ENCODE peak calls at places on chromosomes 2 and 18, in six cellular contexts. W is IMR-90, X is H9, G is H1, B is mesenchymal stem cell, U is trophoblast cell. F is an unnamed sample.

GRCh38 chr18:44945847-44946490 is 265.3 kb downstream of the SETBP1 start:
- DNase-seq in W (no peak), X (peak; percentile 29), G (no peak), B (no peak), U (no peak), F (peak; percentile 62)

GRCh38 chr18:76145968-76146367 is 349.1 kb downstream of the ZNF516 start:
- DNase-seq in W (no peak), X (no peak), G (no peak), B (no peak), U (no peak), F (no peak)

GRCh38 chr18:49846718-49847470 is 33.6 kb upstream of the ACAA2 start:
- DNase-seq in W (no peak), X (no peak), G (no peak), B (no peak), U (no peak), F (no peak)

GRCh38 chr2:169116307-169116706 is 46.9 kb downstream of the DHRS9 start:
- DNase-seq in W (no peak), X (no peak), G (no peak), B (no peak), U (no peak), F (no peak)

GRCh38 chr2:241925821-241926441 is 56.4 kb downstream of the RTP5 start:
- DNase-seq in W (no peak), X (peak; percentile 19), G (no peak), B (no peak), U (no peak), F (no peak)

GRCh38 chr2:72367530-72368225 is 220.0 kb upstream of the CYP26B1 start:
- DNase-seq in W (peak; percentile 90), X (peak; percentile 52), G (no peak), B (peak; percentile 92), U (peak; percentile 93), F (no peak)

GRCh38 chr2:16325613-16326510 is 339.8 kb downstream of the CYRIA start:
- DNase-seq in W (no peak), X (no peak), G (no peak), B (no peak), U (no peak), F (no peak)

GRCh38 chr2:1601471-1602358 is 142.6 kb downstream of the PXDN start:
- DNase-seq in W (no peak), X (no peak), G (no peak), B (peak; percentile 53), U (no peak), F (no peak)

GRCh38 chr2:37635359-37636208 is 35.9 kb downstream of the CDC42EP3 start:
- DNase-seq in W (peak; percentile 82), X (no peak), G (no peak), B (peak; percentile 96), U (no peak), F (no peak)

DNA sequence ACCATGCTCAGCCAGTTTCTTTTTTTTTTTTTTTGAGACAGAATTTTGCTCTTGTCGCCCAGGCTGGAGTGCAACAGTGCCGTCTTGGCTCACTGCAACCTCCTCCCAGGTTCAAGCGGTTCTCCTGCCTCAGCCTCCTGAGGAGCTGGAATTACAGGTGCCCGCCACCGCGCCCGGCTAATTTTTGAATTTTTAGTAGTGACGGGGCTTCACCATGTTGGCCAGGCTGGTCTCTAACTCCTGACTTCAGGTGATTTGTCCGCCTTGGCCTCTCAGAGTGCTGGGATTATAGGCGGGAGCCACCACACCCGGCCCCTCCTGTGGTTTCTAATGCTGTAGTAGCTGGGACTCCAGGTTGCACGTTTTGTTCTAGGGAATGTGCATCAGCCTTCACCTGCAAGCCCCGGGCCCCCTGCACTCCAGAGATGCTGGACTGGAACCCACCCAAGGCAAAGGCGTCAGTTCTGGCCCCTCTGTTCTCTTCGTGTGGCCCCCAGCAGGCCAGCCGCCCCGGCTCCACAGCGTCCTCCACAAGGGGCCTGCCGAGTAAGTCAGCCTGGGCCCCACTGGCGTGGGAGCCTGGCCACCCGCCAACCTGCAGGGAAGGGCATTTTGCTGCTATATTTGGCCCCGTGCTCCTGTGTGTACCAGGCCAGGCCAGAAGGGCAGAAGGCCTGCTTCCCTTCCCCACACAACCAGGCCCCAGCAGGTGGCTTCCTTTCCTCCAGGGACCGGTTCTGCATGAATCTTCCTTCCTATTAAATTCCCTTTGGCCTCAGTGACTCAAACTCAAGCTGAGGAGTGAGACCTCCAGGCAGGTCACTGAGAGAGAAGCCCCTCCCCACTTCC is 25.7 kb upstream of the B3GNT7 start:
- DNase-seq in W (no peak), X (no peak), G (no peak), B (no peak), U (no peak), F (no peak)
- H2AK5ac ChIP-seq in W (no peak overlapping the region), X (no peak overlapping the region), G (peak overlapping the region; percentile 14), B (no peak overlapping the region), U (peak overlapping the region; percentile 14), F (peak overlapping the region; percentile 89)

DNA sequence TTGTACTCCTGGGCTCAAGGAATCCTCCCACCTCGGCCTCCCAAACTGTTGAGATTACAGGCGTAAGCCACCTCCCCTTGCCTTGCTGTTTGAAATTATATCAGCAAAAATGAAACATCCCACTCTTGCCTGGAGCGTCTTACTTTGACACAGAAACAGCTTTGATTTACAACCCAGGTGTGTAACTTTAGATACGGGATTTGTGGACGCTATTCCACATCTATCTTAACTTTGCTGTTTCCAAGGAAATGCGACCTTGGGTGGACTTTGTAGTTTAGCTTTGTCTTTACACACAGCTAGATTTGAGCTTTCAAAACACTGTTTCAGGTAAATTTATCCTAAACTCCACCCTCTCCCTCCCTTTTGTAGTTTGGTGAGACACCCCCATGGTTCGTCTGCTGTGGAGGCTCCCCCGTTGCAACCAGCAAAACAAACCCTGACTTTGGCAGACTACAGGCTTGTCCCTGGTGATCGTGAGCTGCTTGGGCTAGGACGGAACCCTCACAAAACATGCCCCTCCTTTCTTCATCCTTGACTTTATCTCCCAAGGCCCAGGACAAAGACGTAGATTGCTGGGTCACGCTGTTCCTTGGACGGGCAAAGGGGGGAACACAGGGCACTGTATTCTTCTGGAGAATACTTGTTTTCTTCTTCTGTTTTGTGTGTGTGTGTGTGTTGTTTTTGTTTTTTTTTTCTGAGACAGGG is 5.5 kb upstream of the MSH6 start:
- DNase-seq in W (no peak), X (no peak), G (no peak), B (no peak), U (no peak), F (no peak)
- H3K14ac ChIP-seq in W (no peak overlapping the region), X (no peak overlapping the region), G (no peak overlapping the region), B (no peak overlapping the region), U (no peak overlapping the region), F (no peak overlapping the region)

DNA sequence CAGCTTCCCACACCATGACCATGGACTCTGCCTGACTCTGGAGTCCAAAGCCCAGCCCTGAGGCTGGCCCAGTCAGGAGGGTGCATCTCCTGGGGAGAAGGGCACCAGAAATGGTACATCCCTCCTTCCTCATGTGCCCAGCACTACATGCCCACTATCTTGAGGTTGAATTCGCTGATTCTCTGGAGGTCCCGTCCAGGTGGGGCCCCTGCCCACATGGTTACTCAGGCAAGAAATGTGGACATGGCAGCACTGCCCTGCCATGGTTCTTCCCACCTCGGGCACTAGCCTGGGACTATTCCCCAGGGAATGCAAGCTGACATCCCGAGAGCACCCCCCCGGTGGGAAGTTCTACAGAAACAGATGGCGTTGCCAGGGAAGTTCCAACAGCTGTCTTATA is 15.3 kb upstream of the HES6 start:
- DNase-seq in W (no peak), X (no peak), G (no peak), B (no peak), U (no peak), F (no peak)
- H3K9ac ChIP-seq in W (no peak overlapping the region), X (no peak overlapping the region), G (no peak overlapping the region), B (no peak overlapping the region), U (no peak overlapping the region), F (no peak overlapping the region)

DNA sequence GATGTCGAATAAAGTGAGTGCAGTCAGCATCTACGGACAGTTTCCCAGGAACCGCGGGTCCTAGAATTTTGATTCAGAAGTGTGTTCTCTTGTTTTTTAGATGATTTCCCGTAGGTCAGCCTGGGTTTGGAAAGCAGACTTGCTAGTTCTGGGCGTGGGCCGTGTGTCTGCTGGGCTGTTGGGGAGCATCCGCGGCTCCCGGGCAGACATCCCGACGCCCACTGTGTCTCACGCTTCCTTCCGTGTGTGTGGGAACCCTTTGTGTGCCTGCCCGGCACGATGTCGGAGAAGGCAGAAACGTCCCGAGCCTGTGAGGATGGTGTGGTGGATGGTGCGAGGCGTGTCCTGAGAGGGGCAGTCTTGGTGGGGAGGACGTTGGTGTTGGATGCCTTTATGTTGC is 18.4 kb downstream of the CTDP1 start:
- DNase-seq in W (no peak), X (no peak), G (no peak), B (no peak), U (no peak), F (no peak)
- H2AK5ac ChIP-seq in W (no peak overlapping the region), X (no peak overlapping the region), G (no peak overlapping the region), B (no peak overlapping the region), U (no peak overlapping the region), F (no peak overlapping the region)

F was measured in neuronal stem cell.